ENCODE peak calls at places on chromosomes 13 and 19, in four cellular contexts. One of them, this sample, is unnamed.

GRCh38 chr19:28582344-28582743 is 630.6 kb downstream of the UQCRFS1 start:
- DNase-seq in AML-193: no peak
- DNase-seq in colonic mucosa: no peak
- DNase-seq in astrocyte of the cerebellum: no peak
- DNase-seq in this sample: no peak

GRCh38 chr19:17329768-17330545 is 4.7 kb downstream of the ANO8 start:
- DNase-seq in AML-193: no peak
- DNase-seq in colonic mucosa: no peak
- DNase-seq in astrocyte of the cerebellum: no peak
- DNase-seq in this sample: no peak

GRCh38 chr13:42740753-42741152 is 40.6 kb upstream of the FAM216B start:
- DNase-seq in AML-193: peak; percentile 23
- DNase-seq in colonic mucosa: peak; percentile 45
- DNase-seq in astrocyte of the cerebellum: no peak
- DNase-seq in this sample: peak; percentile 58

GRCh38 chr19:47778089-47778953 is at the start of gene SELENOW:
- DNase-seq in AML-193: peak; percentile 33
- DNase-seq in colonic mucosa: peak; percentile 87
- DNase-seq in astrocyte of the cerebellum: peak; percentile 18
- DNase-seq in this sample: peak; percentile 91

GRCh38 chr19:10288662-10289166 is 1.0 kb upstream of the ICAM5 start:
- DNase-seq in AML-193: peak; percentile 26
- DNase-seq in colonic mucosa: peak; percentile 72
- DNase-seq in astrocyte of the cerebellum: no peak
- DNase-seq in this sample: no peak

GRCh38 chr13:62309904-62310303 is 894.3 kb upstream of the PCDH20 start:
- DNase-seq in AML-193: no peak
- DNase-seq in colonic mucosa: no peak
- DNase-seq in astrocyte of the cerebellum: no peak
- DNase-seq in this sample: no peak

GRCh38 chr13:27037571-27037970 is 134.0 kb downstream of the USP12 start:
- DNase-seq in AML-193: no peak
- DNase-seq in colonic mucosa: no peak
- DNase-seq in astrocyte of the cerebellum: no peak
- DNase-seq in this sample: no peak

GRCh38 chr19:48630289-48631036 is 6.7 kb downstream of the DBP start:
- DNase-seq in AML-193: no peak
- DNase-seq in colonic mucosa: peak; percentile 69
- DNase-seq in astrocyte of the cerebellum: no peak
- DNase-seq in this sample: peak; percentile 85

GRCh38 chr13:104773775-104774174 is 1707.6 kb upstream of the SLC10A2 start:
- DNase-seq in AML-193: peak; percentile 80
- DNase-seq in colonic mucosa: no peak
- DNase-seq in astrocyte of the cerebellum: peak; percentile 49
- DNase-seq in this sample: no peak

GRCh38 chr13:25232937-25233515 is 54.3 kb downstream of the MTMR6 start:
- DNase-seq in AML-193: peak; percentile 78
- DNase-seq in colonic mucosa: no peak
- DNase-seq in astrocyte of the cerebellum: no peak
- DNase-seq in this sample: no peak

GRCh38 chr19:42197375-42197817 is 20.1 kb downstream of the DEDD2 start:
- DNase-seq in AML-193: peak; percentile 68
- DNase-seq in colonic mucosa: no peak
- DNase-seq in astrocyte of the cerebellum: no peak
- DNase-seq in this sample: peak; percentile 48

GRCh38 chr13:35984287-35984686 is 146.9 kb downstream of the DCLK1 start:
- DNase-seq in AML-193: no peak
- DNase-seq in colonic mucosa: no peak
- DNase-seq in astrocyte of the cerebellum: no peak
- DNase-seq in this sample: no peak

GRCh38 chr19:38209152-38209551 is 14.9 kb downstream of the DPF1 start:
- DNase-seq in AML-193: no peak
- DNase-seq in colonic mucosa: no peak
- DNase-seq in astrocyte of the cerebellum: no peak
- DNase-seq in this sample: no peak

GRCh38 chr13:104318121-104318520 is 1251.9 kb upstream of the SLC10A2 start:
- DNase-seq in AML-193: no peak
- DNase-seq in colonic mucosa: no peak
- DNase-seq in astrocyte of the cerebellum: peak; percentile 31
- DNase-seq in this sample: no peak

GRCh38 chr13:43835701-43836100 is 43.8 kb downstream of the CCDC122 start:
- DNase-seq in AML-193: no peak
- DNase-seq in colonic mucosa: no peak
- DNase-seq in astrocyte of the cerebellum: no peak
- DNase-seq in this sample: no peak

GRCh38 chr19:1400281-1401137 is 833 bp downstream of the GAMT start:
- DNase-seq in AML-193: no peak
- DNase-seq in colonic mucosa: no peak
- DNase-seq in astrocyte of the cerebellum: no peak
- DNase-seq in this sample: no peak

GRCh38 chr19:48967346-48968178 is 2.5 kb downstream of the FTL start:
- DNase-seq in AML-193: no peak
- DNase-seq in colonic mucosa: no peak
- DNase-seq in astrocyte of the cerebellum: no peak
- DNase-seq in this sample: no peak

GRCh38 chr13:34886476-34886875 is 55.6 kb upstream of the NBEA start:
- DNase-seq in AML-193: no peak
- DNase-seq in colonic mucosa: no peak
- DNase-seq in astrocyte of the cerebellum: no peak
- DNase-seq in this sample: no peak

GRCh38 chr13:28641600-28641926 is 17.4 kb upstream of the POMP start:
- DNase-seq in AML-193: no peak
- DNase-seq in colonic mucosa: no peak
- DNase-seq in astrocyte of the cerebellum: no peak
- DNase-seq in this sample: no peak

GRCh38 chr13:114131581-114132418 is 623 bp downstream of the RASA3 start:
- DNase-seq in AML-193: no peak
- DNase-seq in colonic mucosa: no peak
- DNase-seq in astrocyte of the cerebellum: no peak
- DNase-seq in this sample: no peak

GRCh38 chr19:2487090-2487489 is 11.2 kb downstream of the GADD45B start:
- DNase-seq in AML-193: no peak
- DNase-seq in colonic mucosa: no peak
- DNase-seq in astrocyte of the cerebellum: no peak
- DNase-seq in this sample: no peak

GRCh38 chr13:94198666-94199065 is 280.8 kb downstream of the DCT start:
- DNase-seq in AML-193: no peak
- DNase-seq in colonic mucosa: no peak
- DNase-seq in astrocyte of the cerebellum: peak; percentile 27
- DNase-seq in this sample: no peak

GRCh38 chr13:25908390-25908789 is 143.4 kb downstream of the SHISA2 start:
- DNase-seq in AML-193: no peak
- DNase-seq in colonic mucosa: no peak
- DNase-seq in astrocyte of the cerebellum: no peak
- DNase-seq in this sample: no peak

GRCh38 chr13:28584873-28585317 is 74.0 kb upstream of the POMP start:
- DNase-seq in AML-193: no peak
- DNase-seq in colonic mucosa: no peak
- DNase-seq in astrocyte of the cerebellum: peak; percentile 6
- DNase-seq in this sample: no peak

GRCh38 chr13:49220856-49221614 is 897 bp downstream of the MLNR start:
- DNase-seq in AML-193: no peak
- DNase-seq in colonic mucosa: no peak
- DNase-seq in astrocyte of the cerebellum: no peak
- DNase-seq in this sample: no peak

GRCh38 chr13:45238945-45239795 is 38.3 kb upstream of the KCTD4 start:
- DNase-seq in AML-193: no peak
- DNase-seq in colonic mucosa: no peak
- DNase-seq in astrocyte of the cerebellum: peak; percentile 15
- DNase-seq in this sample: no peak

GRCh38 chr13:32068255-32068654 is 36.7 kb downstream of the FRY start:
- DNase-seq in AML-193: no peak
- DNase-seq in colonic mucosa: no peak
- DNase-seq in astrocyte of the cerebellum: no peak
- DNase-seq in this sample: no peak

GRCh38 chr19:19062454-19063182 is 1.2 kb upstream of the SLC25A42 start:
- DNase-seq in AML-193: no peak
- DNase-seq in colonic mucosa: no peak
- DNase-seq in astrocyte of the cerebellum: no peak
- DNase-seq in this sample: no peak